ENCODE peak calls at places on chromosomes 3 and 15, in seven cellular contexts. I, U, N, D, S, Y and M are unnamed samples.

GRCh38 chr3:55484191-55484644 is 2.9 kb downstream of the WNT5A start:
- DNase-seq in U (peak; percentile 79), S (no peak), N (no peak), I (no peak), D (no peak), Y (no peak), M (no peak)

GRCh38 chr15:58517252-58517681 is 85.5 kb downstream of the LIPC start:
- DNase-seq in N (no peak), S (no peak), I (no peak), D (no peak), U (no peak), Y (no peak), M (no peak)

GRCh38 chr15:82569834-82570233 is 29.6 kb upstream of the RPS17 start:
- DNase-seq in I (no peak), U (peak; percentile 14), D (no peak), N (no peak), S (no peak), Y (no peak), M (no peak)

GRCh38 chr3:75655501-75655904 is 8.6 kb upstream of the FRG2C start:
- DNase-seq in Y (no peak), U (peak; percentile 83), S (no peak), N (no peak), D (no peak), I (no peak), M (no peak)

GRCh38 chr15:61253186-61253585 is 24.1 kb upstream of the RORA start:
- DNase-seq in U (no peak), Y (no peak), S (peak; percentile 46), D (no peak), I (no peak), N (no peak), M (no peak)

GRCh38 chr15:92880796-92881569 is 19.1 kb upstream of the CHD2 start:
- DNase-seq in N (no peak), S (no peak), I (no peak), Y (no peak), D (no peak), U (no peak), M (no peak)

GRCh38 chr15:74958320-74958907 is 1.8 kb upstream of the RPP25 start:
- DNase-seq in I (no peak), D (peak; percentile 68), U (peak; percentile 83), S (peak; percentile 45), N (no peak), Y (peak; percentile 80), M (peak; percentile 87)

GRCh38 chr3:132245547-132245946 is 71.7 kb upstream of the ACP3 start:
- DNase-seq in U (no peak), I (no peak), Y (no peak), N (no peak), S (no peak), D (no peak), M (no peak)

GRCh38 chr15:40909662-40910625 is 15.7 kb downstream of the VPS18 start:
- DNase-seq in U (no peak), N (no peak), I (no peak), D (no peak), Y (peak; percentile 75), S (no peak), M (no peak)

GRCh38 chr3:71796268-71796667 is 11.3 kb upstream of the PROK2 start:
- DNase-seq in N (no peak), Y (no peak), U (no peak), D (no peak), I (no peak), S (no peak), M (no peak)

GRCh38 chr3:24498391-24498790 is 3.7 kb upstream of the THRB start:
- DNase-seq in D (no peak), Y (no peak), N (no peak), U (no peak), S (no peak), I (no peak), M (no peak)

GRCh38 chr15:80662756-80663553 is 32.2 kb upstream of the ABHD17C start:
- DNase-seq in Y (no peak), U (no peak), S (no peak), D (no peak), N (no peak), I (no peak), M (no peak)

GRCh38 chr3:129490273-129490675 is 38.2 kb upstream of the RHO start:
- DNase-seq in Y (peak; percentile 90), I (peak; percentile 51), N (peak; percentile 45), D (peak; percentile 87), U (peak; percentile 92), S (peak; percentile 93), M (peak; percentile 96)

GRCh38 chr3:17800232-17800631 is 57.8 kb upstream of the TBC1D5 start:
- DNase-seq in N (no peak), I (no peak), U (no peak), S (no peak), D (no peak), Y (no peak), M (no peak)

GRCh38 chr3:122094125-122094524 is 39.0 kb downstream of the CD86 start:
- DNase-seq in U (no peak), I (no peak), S (no peak), Y (no peak), D (no peak), N (no peak), M (no peak)

GRCh38 chr15:72785452-72786243 is 2.1 kb upstream of the ADPGK start:
- DNase-seq in Y (no peak), S (no peak), D (no peak), N (peak; percentile 45), I (no peak), U (peak; percentile 66), M (no peak)

GRCh38 chr3:102225407-102226132 is 209.2 kb upstream of the ZPLD1 start:
- DNase-seq in I (peak; percentile 53), D (no peak), U (no peak), S (peak; percentile 77), N (no peak), Y (no peak), M (no peak)

GRCh38 chr15:68561146-68561545 is 17.6 kb upstream of the CORO2B start:
- DNase-seq in D (no peak), U (peak; percentile 43), Y (peak; percentile 58), I (no peak), S (no peak), N (no peak), M (peak; percentile 49)

GRCh38 chr3:12405432-12406272 is 78.6 kb upstream of the TSEN2 start:
- DNase-seq in N (no peak), I (no peak), D (peak; percentile 85), S (peak; percentile 100), Y (peak; percentile 86), U (peak; percentile 52), M (peak; percentile 95)

GRCh38 chr15:66042624-66043023 is 173.3 kb downstream of the RAB11A start:
- DNase-seq in Y (no peak), N (no peak), D (no peak), S (no peak), U (peak; percentile 85), I (no peak), M (peak; percentile 20)

GRCh38 chr15:39624806-39625205 is 43.9 kb downstream of the THBS1 start:
- DNase-seq in D (peak; percentile 66), S (peak; percentile 95), Y (peak; percentile 78), U (no peak), N (no peak), I (no peak), M (peak; percentile 82)

GRCh38 chr3:170745211-170745718 is 124.7 kb downstream of the RPL22L1 start:
- DNase-seq in N (no peak), S (peak; percentile 85), I (no peak), U (no peak), D (no peak), Y (no peak), M (no peak)

GRCh38 chr15:52093539-52094502 is 18.8 kb downstream of the BCL2L10 start:
- DNase-seq in N (no peak), I (no peak), Y (no peak), U (no peak), D (peak; percentile 59), S (peak; percentile 95), M (no peak)

GRCh38 chr3:89628856-89629255 is 521.4 kb downstream of the EPHA3 start:
- DNase-seq in D (no peak), S (no peak), Y (no peak), N (no peak), I (no peak), U (no peak), M (no peak)

GRCh38 chr3:151330899-151331298 is 1.6 kb upstream of the P2RY13 start:
- DNase-seq in Y (no peak), N (no peak), S (no peak), U (no peak), D (no peak), I (no peak), M (no peak)

GRCh38 chr15:95812491-95812890 is 518.0 kb upstream of the NR2F2 start:
- DNase-seq in I (no peak), D (no peak), U (no peak), N (no peak), S (peak; percentile 57), Y (no peak), M (no peak)

GRCh38 chr3:7960601-7961000 is 541.0 kb upstream of the LMCD1 start:
- DNase-seq in S (no peak), D (no peak), U (no peak), N (no peak), Y (no peak), I (no peak), M (no peak)

GRCh38 chr3:153809097-153809496 is 312.1 kb upstream of the ARHGEF26 start:
- DNase-seq in S (no peak), U (no peak), N (no peak), Y (no peak), D (no peak), I (no peak), M (no peak)

GRCh38 chr3:45807645-45808540 is 11.6 kb upstream of the SLC6A20 start:
- DNase-seq in N (no peak), Y (no peak), S (no peak), U (no peak), D (no peak), I (no peak), M (no peak)

GRCh38 chr3:158683216-158683975 is 10.9 kb upstream of the LXN start:
- DNase-seq in I (no peak), D (no peak), N (no peak), U (no peak), Y (no peak), S (peak; percentile 90), M (no peak)

GRCh38 chr3:38118421-38119247 is 18.3 kb downstream of the ACAA1 start:
- DNase-seq in Y (peak; percentile 37), N (no peak), U (no peak), D (no peak), I (no peak), S (no peak), M (peak; percentile 72)

GRCh38 chr3:21142031-21142430 is 609.0 kb downstream of the ZNF385D start:
- DNase-seq in I (no peak), S (no peak), N (no peak), D (no peak), Y (no peak), U (no peak), M (no peak)

GRCh38 chr3:49554639-49555265 is 475 bp downstream of the BSN start:
- DNase-seq in D (no peak), S (no peak), Y (peak; percentile 88), U (peak; percentile 87), I (no peak), N (peak; percentile 47), M (peak; percentile 86)

GRCh38 chr15:48939686-48940085 is 24.0 kb downstream of the SHC4 start:
- DNase-seq in D (no peak), Y (no peak), U (no peak), I (no peak), N (no peak), S (peak; percentile 98), M (no peak)

GRCh38 chr3:69740103-69741021 is 1.1 kb downstream of the MITF start:
- DNase-seq in Y (no peak), N (no peak), I (no peak), S (no peak), D (peak; percentile 51), U (peak; percentile 91), M (no peak)

GRCh38 chr15:66188464-66188863 is 65.1 kb downstream of the MEGF11 start:
- DNase-seq in D (no peak), N (no peak), I (peak; percentile 39), Y (no peak), S (no peak), U (peak; percentile 48), M (no peak)

GRCh38 chr3:22982981-22983582 is 220.0 kb upstream of the UBE2E2 start:
- DNase-seq in D (no peak), Y (no peak), I (no peak), N (no peak), S (no peak), U (no peak), M (no peak)